ENCODE peak calls at places on chromosomes 13 and 19, in six cellular contexts. F is GM12878, A is HepG2, T is K562, B is GM12891, S is H1. C is an unnamed sample.

GRCh38 chr13:21837841-21838551 is 167.1 kb downstream of the FGF9 start:
- DNase-seq in T (no peak), F (no peak), B (no peak), A (peak; percentile 96), S (no peak), C (no peak)

GRCh38 chr19:33032218-33032781 is 32.4 kb downstream of the RHPN2 start:
- DNase-seq in S (no peak), A (no peak), B (no peak), F (no peak), T (no peak), C (no peak)

GRCh38 chr13:74871671-74872070 is 610.3 kb downstream of the TBC1D4 start:
- DNase-seq in T (no peak), A (no peak), S (no peak), F (no peak), B (no peak), C (no peak)

GRCh38 chr13:44157614-44158013 is 216.0 kb upstream of the SERP2 start:
- DNase-seq in B (no peak), S (no peak), T (no peak), F (no peak), A (no peak), C (no peak)

GRCh38 chr13:94303644-94304174 is 175.8 kb downstream of the DCT start:
- DNase-seq in B (no peak), S (no peak), T (no peak), F (no peak), A (peak; percentile 56), C (no peak)

GRCh38 chr13:46184277-46184699 is 2.3 kb upstream of the LCP1 start:
- DNase-seq in T (peak; percentile 49), F (no peak), B (no peak), A (peak; percentile 28), S (peak; percentile 13), C (no peak)

GRCh38 chr13:32902898-32903297 is 113.3 kb upstream of the KL start:
- DNase-seq in S (no peak), F (no peak), T (no peak), A (no peak), B (no peak), C (no peak)

GRCh38 chr19:35124098-35125060 is 8.8 kb downstream of the FXYD3 start:
- DNase-seq in T (peak; percentile 98), F (peak; percentile 76), S (no peak), A (no peak), B (peak; percentile 96), C (peak; percentile 98)

GRCh38 chr13:41313659-41314197 is 2.7 kb downstream of the NAA16 start:
- DNase-seq in B (no peak), T (no peak), A (no peak), S (no peak), F (no peak), C (no peak)

GRCh38 chr13:32033744-32034143 is 2.2 kb downstream of the FRY start:
- DNase-seq in S (no peak), B (no peak), F (no peak), T (no peak), A (no peak), C (no peak)

GRCh38 chr13:67204731-67205130 is 25.4 kb downstream of the PCDH9 start:
- DNase-seq in T (no peak), F (no peak), S (no peak), A (no peak), B (no peak), C (no peak)

GRCh38 chr19:18379803-18380747 is 5.9 kb upstream of the GDF15 start:
- DNase-seq in B (no peak), A (peak; percentile 98), F (no peak), S (no peak), T (peak; percentile 45), C (no peak)

GRCh38 chr13:43057653-43058317 is 34.4 kb downstream of the DNAJC15 start:
- DNase-seq in T (no peak), A (peak; percentile 97), B (no peak), F (no peak), S (no peak), C (no peak)

GRCh38 chr19:41923045-41923788 is 5.0 kb downstream of the ERFL start:
- DNase-seq in B (no peak), S (no peak), T (no peak), A (no peak), F (no peak), C (no peak)

GRCh38 chr19:6238643-6239281 is 41.0 kb downstream of the MLLT1 start:
- DNase-seq in F (no peak), A (no peak), B (peak; percentile 4), S (no peak), T (no peak), C (peak; percentile 8)

GRCh38 chr13:20394506-20394905 is 131.2 kb downstream of the CRYL1 start:
- DNase-seq in T (no peak), F (no peak), S (no peak), A (no peak), B (no peak), C (no peak)

DNA sequence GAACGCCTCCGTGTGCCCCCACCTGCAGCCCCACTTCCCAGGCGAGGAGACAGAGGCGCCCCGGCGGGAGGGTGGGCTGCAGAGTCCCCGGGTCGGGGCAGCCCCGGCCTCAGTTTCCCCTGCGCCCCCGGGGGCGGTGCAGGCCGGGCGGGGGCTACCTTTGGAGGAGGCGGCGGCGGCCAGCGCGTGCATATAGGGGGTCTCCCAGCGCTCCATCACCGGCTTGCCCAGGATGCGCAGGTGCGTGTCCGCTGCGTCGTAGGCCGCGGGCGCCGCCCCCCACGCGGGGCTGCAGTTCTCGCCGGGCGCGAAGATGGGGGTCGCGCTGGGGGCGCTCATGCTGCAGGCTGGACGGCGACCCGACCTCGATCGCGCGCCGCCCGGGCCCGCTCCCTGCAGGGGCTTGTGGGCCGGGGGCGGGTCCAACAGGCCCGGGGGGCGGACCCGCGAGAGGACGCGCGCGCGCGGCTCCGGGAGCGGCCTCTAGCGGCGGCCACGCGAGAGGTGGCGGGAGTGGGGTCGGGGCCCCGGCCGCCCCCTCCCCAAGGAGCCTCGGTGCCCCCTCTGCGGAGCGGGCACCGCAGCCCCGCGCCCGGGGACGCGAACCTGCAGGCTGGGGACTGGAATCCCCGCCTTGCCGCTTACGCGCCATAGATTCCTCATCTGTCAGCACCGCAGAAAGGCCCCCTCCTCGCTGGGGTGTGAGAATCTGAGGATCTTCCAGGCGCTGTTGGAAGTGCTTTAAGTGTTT is at the start of gene GAMT:
- DNase-seq in S (no peak), B (peak; percentile 87), F (no peak), A (no peak), T (peak; percentile 89), C (peak; percentile 79)
- TF ChIP-seq POLR2AphosphoS5 in S (no peak), B (no peak), F (no peak), A (peak; percentile 48), T (no peak), C (no peak)

GRCh38 chr19:49929611-49930482 is 543 bp upstream of the NUP62 start:
- DNase-seq in F (peak; percentile 90), B (peak; percentile 87), T (peak; percentile 90), S (peak; percentile 97), A (peak; percentile 88), C (peak; percentile 85)
- TF ChIP-seq POLR2A in F (peak; percentile 94), B (peak; percentile 98), T (peak; percentile 97), S (peak; percentile 97), A (peak; percentile 99), C (peak; percentile 94)

GRCh38 chr13:98619556-98619955 is 42.6 kb upstream of the STK24 start:
- DNase-seq in B (no peak), A (no peak), S (no peak), T (no peak), F (no peak), C (no peak)

DNA sequence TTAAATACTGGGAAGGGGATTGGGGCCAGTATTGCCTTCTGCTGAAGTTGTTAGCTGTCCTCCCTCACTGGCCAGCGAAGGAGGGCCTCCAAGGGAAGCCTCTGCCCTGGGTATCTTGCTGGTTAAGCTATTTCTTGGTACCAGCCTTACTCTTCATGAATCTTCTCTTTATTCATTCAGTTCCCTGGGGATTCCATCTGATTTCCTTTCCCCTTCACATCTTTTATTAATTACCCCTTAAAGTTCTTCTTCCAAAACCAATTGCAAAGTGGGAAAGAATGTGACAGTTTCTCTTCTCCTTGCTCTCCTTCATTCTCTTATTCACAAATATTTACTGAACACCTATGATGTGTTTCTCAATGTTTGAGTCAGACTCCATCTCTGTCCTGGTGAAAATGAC is 36.7 kb upstream of the STK24 start:
- DNase-seq in T (no peak), S (no peak), B (no peak), F (no peak), A (no peak), C (no peak)
- TF ChIP-seq TAF1 in T (no peak), S (no peak), B (no peak), F (no peak), A (no peak), C (no peak)

GRCh38 chr19:49677232-49677881 is at the start of gene PRMT1:
- DNase-seq in S (no peak), T (peak; percentile 87), A (peak; percentile 35), F (no peak), B (no peak), C (no peak)
- TF ChIP-seq POLR2AphosphoS5 in S (peak; percentile 95), T (peak; percentile 73), A (peak; percentile 95), F (peak; percentile 96), B (peak; percentile 94), C (peak; percentile 92)

GRCh38 chr19:21586341-21587116 is 81.1 kb downstream of the ZNF429 start:
- DNase-seq in F (no peak), B (no peak), S (no peak), A (no peak), T (no peak), C (no peak)
- TF ChIP-seq POLR2A in F (no peak), B (no peak), S (no peak), A (no peak), T (no peak), C (no peak)

GRCh38 chr19:29326351-29326750 is 113.4 kb upstream of the UQCRFS1 start:
- DNase-seq in B (no peak), S (no peak), T (no peak), A (no peak), F (no peak), C (no peak)

GRCh38 chr19:29328586-29328985 is 115.6 kb upstream of the UQCRFS1 start:
- DNase-seq in S (no peak), F (no peak), A (no peak), T (no peak), B (no peak), C (no peak)

GRCh38 chr19:29326849-29327840 is 114.2 kb upstream of the UQCRFS1 start:
- DNase-seq in A (no peak), T (no peak), S (no peak), F (no peak), B (no peak), C (no peak)

GRCh38 chr19:29325241-29325975 is 112.5 kb upstream of the UQCRFS1 start:
- DNase-seq in A (no peak), F (no peak), B (no peak), T (no peak), S (no peak), C (no peak)

GRCh38 chr19:29329460-29330134 is 116.6 kb upstream of the UQCRFS1 start:
- DNase-seq in F (no peak), B (no peak), T (peak; percentile 24), S (no peak), A (peak; percentile 15), C (no peak)
- TF ChIP-seq TAF1 in F (no peak), B (no peak), T (no peak), S (no peak), A (no peak), C (no peak)

DNA sequence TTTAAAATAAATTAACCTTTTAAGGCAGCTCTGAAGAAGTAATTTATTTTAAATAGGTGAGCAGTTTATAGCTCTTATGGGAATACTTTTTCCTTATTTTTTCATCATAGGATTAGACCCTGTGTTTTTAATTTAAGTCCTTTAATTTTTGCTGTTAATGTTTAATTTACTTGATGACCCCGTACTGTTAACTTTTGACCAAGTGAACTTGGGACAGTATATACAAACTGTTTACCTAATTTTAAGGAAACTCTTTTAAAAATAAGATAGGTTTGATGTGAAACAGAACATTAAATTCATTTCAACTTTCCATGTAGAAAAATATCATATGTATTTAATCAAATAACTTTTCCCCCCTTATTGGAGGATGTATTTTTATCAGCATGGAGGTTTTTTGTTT is 74.4 kb downstream of the KCNRG start:
- DNase-seq in B (no peak), S (no peak), F (no peak), T (no peak), A (no peak), C (no peak)
- TF ChIP-seq POLR2AphosphoS5 in B (no peak), S (no peak), F (no peak), T (no peak), A (no peak), C (no peak)